ENCODE peak calls at places on chromosome 12, in seven cellular contexts. Z is fibroblast of pulmonary artery, S is cardiac muscle cell, A is upper lobe of right lung, V is heart left ventricle, C is esophagus muscularis mucosa, N is foreskin fibroblast. H is an unnamed sample.

GRCh38 chr12:116159175-116159574 is 118.3 kb downstream of the MED13L start:
- DNase-seq in Z (peak; percentile 82), S (peak; percentile 83), A (no peak), V (no peak), C (no peak), N (peak; percentile 73), H (no peak)

GRCh38 chr12:122060069-122060468 is 18.5 kb upstream of the MLXIP start:
- DNase-seq in Z (no peak), S (peak; percentile 35), A (no peak), V (no peak), C (no peak), N (no peak), H (no peak)

GRCh38 chr12:44863867-44864266 is 12.2 kb downstream of the NELL2 start:
- DNase-seq in Z (no peak), S (no peak), A (no peak), V (no peak), C (no peak), N (no peak), H (no peak)

GRCh38 chr12:442235-442884 is 17.4 kb upstream of the B4GALNT3 start:
- DNase-seq in Z (peak; percentile 64), S (peak; percentile 51), A (no peak), V (no peak), C (no peak), N (peak; percentile 62), H (no peak)

GRCh38 chr12:24630446-24630845 is 318.5 kb downstream of the BCAT1 start:
- DNase-seq in Z (no peak), S (peak; percentile 16), A (no peak), V (no peak), C (no peak), N (no peak), H (no peak)

GRCh38 chr12:47837190-47838171 is 17.8 kb upstream of the HDAC7 start:
- DNase-seq in Z (peak; percentile 81), S (peak; percentile 78), A (peak; percentile 78), V (peak; percentile 71), C (no peak), N (peak; percentile 88), H (no peak)

GRCh38 chr12:104372048-104372720 is 68.6 kb downstream of the EID3 start:
- DNase-seq in Z (no peak), S (no peak), A (no peak), V (no peak), C (no peak), N (no peak), H (no peak)

GRCh38 chr12:14244876-14245669 is 120.4 kb upstream of the ATF7IP start:
- DNase-seq in Z (no peak), S (no peak), A (no peak), V (no peak), C (no peak), N (no peak), H (no peak)

GRCh38 chr12:96308881-96309280 is 91.4 kb downstream of the CDK17 start:
- DNase-seq in Z (peak; percentile 47), S (peak; percentile 8), A (no peak), V (no peak), C (no peak), N (peak; percentile 7), H (no peak)

GRCh38 chr12:69739287-69740191 is 879 bp downstream of the RAB3IP start:
- DNase-seq in Z (peak; percentile 62), S (peak; percentile 66), A (peak; percentile 85), V (peak; percentile 29), C (no peak), N (peak; percentile 53), H (no peak)

GRCh38 chr12:124044021-124044420 is 71.0 kb downstream of the ZNF664 start:
- DNase-seq in Z (no peak), S (no peak), A (no peak), V (no peak), C (no peak), N (no peak), H (no peak)

GRCh38 chr12:69994593-69995222 is 169.7 kb downstream of the MYRFL start:
- DNase-seq in Z (peak; percentile 39), S (peak; percentile 64), A (no peak), V (no peak), C (no peak), N (no peak), H (no peak)

GRCh38 chr12:79765157-79765556 is 74.4 kb upstream of the PAWR start:
- DNase-seq in Z (no peak), S (no peak), A (no peak), V (no peak), C (no peak), N (no peak), H (no peak)

GRCh38 chr12:107817250-107817649 is 42.7 kb downstream of the ASCL4 start:
- DNase-seq in Z (no peak), S (no peak), A (no peak), V (no peak), C (no peak), N (no peak), H (no peak)

GRCh38 chr12:1313906-1314305 is 280.5 kb downstream of the FBXL14 start:
- DNase-seq in Z (no peak), S (no peak), A (no peak), V (no peak), C (no peak), N (no peak), H (no peak)

GRCh38 chr12:27236498-27236897 is 7.6 kb upstream of the STK38L start:
- DNase-seq in Z (peak; percentile 31), S (peak; percentile 25), A (no peak), V (no peak), C (no peak), N (peak; percentile 36), H (no peak)

GRCh38 chr12:124684971-124685688 is 117.7 kb upstream of the NCOR2 start:
- DNase-seq in Z (peak; percentile 88), S (peak; percentile 91), A (no peak), V (no peak), C (no peak), N (peak; percentile 82), H (no peak)

GRCh38 chr12:77062846-77063461 is 2.4 kb downstream of the E2F7 start:
- DNase-seq in Z (peak; percentile 86), S (peak; percentile 84), A (no peak), V (peak; percentile 29), C (no peak), N (peak; percentile 75), H (no peak)

GRCh38 chr12:132638541-132639408 is 20.2 kb downstream of the P2RX2 start:
- DNase-seq in Z (peak; percentile 69), S (peak; percentile 74), A (no peak), V (no peak), C (no peak), N (peak; percentile 92), H (peak; percentile 28)

GRCh38 chr12:43836455-43836989 is 641 bp downstream of the TMEM117 start:
- DNase-seq in Z (peak; percentile 54), S (peak; percentile 51), A (no peak), V (no peak), C (no peak), N (peak; percentile 41), H (no peak)

DNA sequence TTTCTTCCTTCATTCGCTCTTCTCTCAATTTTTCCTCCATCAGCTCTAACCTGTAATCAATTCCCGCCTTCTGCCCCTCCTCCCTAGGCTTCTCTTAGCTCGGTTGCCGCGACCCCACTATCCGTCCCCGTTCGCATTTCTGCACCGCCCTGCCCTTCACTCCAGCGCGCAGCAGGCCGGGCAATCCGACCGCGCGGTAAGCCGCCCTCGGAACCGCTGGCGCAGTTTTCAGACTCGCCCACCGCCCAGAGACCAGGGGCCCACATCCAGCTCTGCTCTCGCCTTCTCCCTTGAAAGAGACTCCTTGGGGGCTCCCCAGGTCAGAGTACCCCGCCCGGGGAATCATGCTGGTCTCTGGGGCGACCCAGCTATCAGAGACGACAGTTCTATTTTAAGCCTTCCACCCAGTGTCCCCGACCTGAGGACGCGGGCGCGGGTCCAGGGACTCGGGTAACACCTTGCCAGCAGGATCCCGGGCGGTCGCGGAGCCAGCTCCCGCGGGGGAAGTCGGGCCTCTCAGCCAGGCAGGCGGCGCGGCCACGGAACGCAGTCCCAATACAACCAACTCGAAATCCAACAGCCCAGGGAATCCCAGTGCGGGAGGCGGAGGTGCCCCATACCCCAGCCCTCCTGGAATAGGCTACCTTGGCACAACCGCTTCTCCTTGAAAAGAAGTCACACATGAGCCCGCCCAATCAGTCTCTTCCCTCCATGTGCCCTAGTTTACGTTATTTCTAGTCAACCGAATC is 5.7 kb upstream of the SLC38A4 start:
- DNase-seq in Z (no peak), S (peak; percentile 3), A (peak; percentile 65), V (peak; percentile 85), C (no peak), N (peak; percentile 53), H (no peak)
- H3K4me3 ChIP-seq in Z (peak overlapping the region; percentile 36), S (peak overlapping the region; percentile 37), A (peak overlapping the region; percentile 34), V (peak overlapping the region; percentile 48), C (peak overlapping the region; percentile 28), N (peak overlapping the region; percentile 47), H (peak overlapping the region; percentile 44)

DNA sequence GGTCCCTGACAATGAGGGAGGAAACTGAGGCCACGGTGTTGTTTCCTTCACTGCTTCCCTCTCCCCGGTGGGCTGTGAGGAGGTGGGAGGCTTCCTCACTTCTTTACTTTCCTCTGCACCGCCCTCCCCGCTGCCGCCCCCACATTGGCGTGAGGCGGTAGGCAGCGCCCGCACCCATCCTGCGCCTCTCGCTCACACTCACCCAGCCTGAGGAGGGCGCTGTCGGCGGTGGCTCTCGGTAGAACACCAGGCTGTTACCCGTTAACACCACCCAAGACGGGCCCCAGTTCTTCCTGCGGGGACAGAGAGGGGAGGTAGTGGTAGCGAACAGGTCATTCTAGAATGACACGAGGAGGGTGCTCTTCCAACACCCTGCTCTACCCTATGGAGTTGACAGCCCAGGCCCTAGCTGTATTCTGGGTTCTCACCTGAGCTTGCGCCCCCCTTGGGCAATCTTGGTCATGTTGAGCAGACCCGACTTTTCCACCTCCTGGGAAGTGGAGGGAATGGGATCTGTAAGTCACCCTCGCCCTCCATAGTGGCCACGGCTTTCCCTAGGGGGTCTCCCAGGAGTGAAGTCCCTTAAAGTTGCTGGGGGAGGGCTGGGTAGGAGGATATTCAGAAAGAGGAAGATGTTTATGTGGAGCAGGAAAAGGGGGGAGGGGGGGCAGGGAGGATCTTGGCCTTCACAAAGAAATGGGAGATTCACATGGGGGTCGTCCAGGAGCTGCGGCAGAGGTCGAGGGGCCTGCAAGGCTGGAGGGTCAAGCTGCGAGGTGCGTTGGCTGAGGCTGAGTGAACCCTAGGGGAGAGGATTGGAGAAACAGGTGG is 3.3 kb downstream of the ARHGAP9 start:
- DNase-seq in Z (no peak), S (no peak), A (peak; percentile 78), V (no peak), C (no peak), N (no peak), H (no peak)
- TF ChIP-seq CTCF in Z (no peak), S (peak; percentile 16), A (peak; percentile 36), V (no peak), C (no peak), N (no peak), H (peak; percentile 23)

GRCh38 chr12:40793471-40793870 is 101.2 kb downstream of the CNTN1 start:
- DNase-seq in Z (no peak), S (no peak), A (no peak), V (no peak), C (no peak), N (no peak), H (no peak)

GRCh38 chr12:40788276-40788675 is 96.0 kb downstream of the CNTN1 start:
- DNase-seq in Z (no peak), S (no peak), A (no peak), V (no peak), C (no peak), N (no peak), H (no peak)

GRCh38 chr12:40794087-40794486 is 101.8 kb downstream of the CNTN1 start:
- DNase-seq in Z (no peak), S (no peak), A (no peak), V (no peak), C (no peak), N (no peak), H (no peak)

GRCh38 chr12:40792792-40793386 is 100.7 kb downstream of the CNTN1 start:
- DNase-seq in Z (no peak), S (no peak), A (no peak), V (no peak), C (no peak), N (no peak), H (no peak)
- H3K4me3 ChIP-seq in Z (no peak overlapping the region), S (no peak overlapping the region), A (no peak overlapping the region), V (no peak overlapping the region), C (no peak overlapping the region), N (no peak overlapping the region), H (no peak overlapping the region)

GRCh38 chr12:54159140-54159539 is 29.6 kb downstream of the SMUG1 start:
- DNase-seq in Z (no peak), S (peak; percentile 7), A (no peak), V (no peak), C (no peak), N (no peak), H (no peak)
- TF ChIP-seq CTCF in Z (no peak), S (no peak), A (no peak), V (no peak), C (no peak), N (no peak), H (no peak)

H was measured in AG09309.